ENCODE peak calls at places on chromosomes 11 and 22, in seven cellular contexts. L, S, O, N, Y, B and D are unnamed samples.

GRCh38 chr11:13302440-13302958 is 24.9 kb downstream of the BMAL1 start:
- DNase-seq in L (no peak), S (no peak), O (no peak), N (no peak), Y (no peak), B (no peak), D (no peak)

GRCh38 chr22:36864454-36865215 is 3.8 kb downstream of the NCF4 start:
- DNase-seq in L (no peak), S (no peak), O (no peak), N (no peak), Y (no peak), B (no peak), D (peak)

GRCh38 chr11:27473017-27473406 is 422 bp upstream of the LGR4 start:
- DNase-seq in L (no peak), S (no peak), O (peak), N (no peak), Y (no peak), B (no peak), D (no peak)

GRCh38 chr11:23211221-23211620 is 350.9 kb upstream of the CCDC179 start:
- DNase-seq in L (no peak), S (no peak), O (no peak), N (no peak), Y (no peak), B (peak), D (no peak)

GRCh38 chr11:12416552-12416951 is 39.2 kb downstream of the PARVA start:
- DNase-seq in L (no peak), S (no peak), O (no peak), N (no peak), Y (no peak), B (no peak), D (no peak)

GRCh38 chr11:43573233-43573632 is 107.3 kb upstream of the HSD17B12 start:
- DNase-seq in L (no peak), S (peak), O (peak), N (no peak), Y (peak), B (no peak), D (no peak)

GRCh38 chr22:36554101-36554500 is 25.1 kb upstream of the EIF3D start:
- DNase-seq in L (no peak), S (no peak), O (no peak), N (no peak), Y (no peak), B (no peak), D (no peak)

GRCh38 chr11:77068461-77069335 is 1.9 kb downstream of the CAPN5 start:
- DNase-seq in L (no peak), S (no peak), O (no peak), N (no peak), Y (no peak), B (no peak), D (no peak)

GRCh38 chr11:92284558-92284957 is 59.9 kb downstream of the FAT3 start:
- DNase-seq in L (no peak), S (no peak), O (no peak), N (no peak), Y (no peak), B (no peak), D (no peak)

GRCh38 chr11:34411786-34412185 is 26.9 kb upstream of the CAT start:
- DNase-seq in L (no peak), S (no peak), O (peak), N (no peak), Y (no peak), B (no peak), D (no peak)

GRCh38 chr22:39028281-39028680 is 7.4 kb downstream of the APOBEC3D start:
- DNase-seq in L (no peak), S (no peak), O (no peak), N (no peak), Y (no peak), B (no peak), D (no peak)

GRCh38 chr11:118227865-118228785 is 3.3 kb upstream of the JAML start:
- DNase-seq in L (no peak), S (no peak), O (no peak), N (peak), Y (no peak), B (no peak), D (no peak)

GRCh38 chr11:57324154-57324885 is 432 bp downstream of the TNKS1BP1 start:
- DNase-seq in L (peak), S (peak), O (peak), N (peak), Y (peak), B (peak), D (peak)

GRCh38 chr22:46731246-46732040 is 6.6 kb downstream of the CERK start:
- DNase-seq in L (no peak), S (peak), O (no peak), N (no peak), Y (no peak), B (no peak), D (no peak)

GRCh38 chr22:32926600-32926999 is 125.1 kb downstream of the TIMP3 start:
- DNase-seq in L (no peak), S (peak), O (peak), N (no peak), Y (peak), B (no peak), D (peak)

GRCh38 chr11:36509265-36509664 is 807 bp downstream of the TRAF6 start:
- DNase-seq in L (peak), S (peak), O (peak), N (peak), Y (peak), B (peak), D (peak)

GRCh38 chr11:76280151-76280881 is 74.0 kb upstream of the WNT11 start:
- DNase-seq in L (no peak), S (no peak), O (no peak), N (no peak), Y (no peak), B (no peak), D (no peak)

GRCh38 chr11:64036081-64037026 is 623 bp downstream of the FLRT1 start:
- DNase-seq in L (no peak), S (peak), O (peak), N (no peak), Y (no peak), B (peak), D (no peak)

GRCh38 chr11:90113541-90113940 is 20.9 kb upstream of the NAALAD2 start:
- DNase-seq in L (no peak), S (no peak), O (peak), N (peak), Y (no peak), B (no peak), D (no peak)

GRCh38 chr22:38403806-38404205 is 51.2 kb downstream of the KCNJ4 start:
- DNase-seq in L (no peak), S (no peak), O (no peak), N (no peak), Y (no peak), B (peak), D (no peak)

GRCh38 chr11:70910835-70911234 is 341.5 kb downstream of the SHANK2 start:
- DNase-seq in L (no peak), S (no peak), O (no peak), N (no peak), Y (no peak), B (no peak), D (no peak)

GRCh38 chr11:122617297-122617696 is 38.2 kb upstream of the UBASH3B start:
- DNase-seq in L (no peak), S (no peak), O (peak), N (no peak), Y (no peak), B (no peak), D (no peak)

GRCh38 chr22:44408227-44409192 is 89.5 kb downstream of the RTL6 start:
- DNase-seq in L (no peak), S (no peak), O (no peak), N (no peak), Y (no peak), B (no peak), D (no peak)

GRCh38 chr11:6637871-6638270 is 17.7 kb downstream of the DCHS1 start:
- DNase-seq in L (no peak), S (no peak), O (no peak), N (no peak), Y (no peak), B (peak), D (peak)

DNA sequence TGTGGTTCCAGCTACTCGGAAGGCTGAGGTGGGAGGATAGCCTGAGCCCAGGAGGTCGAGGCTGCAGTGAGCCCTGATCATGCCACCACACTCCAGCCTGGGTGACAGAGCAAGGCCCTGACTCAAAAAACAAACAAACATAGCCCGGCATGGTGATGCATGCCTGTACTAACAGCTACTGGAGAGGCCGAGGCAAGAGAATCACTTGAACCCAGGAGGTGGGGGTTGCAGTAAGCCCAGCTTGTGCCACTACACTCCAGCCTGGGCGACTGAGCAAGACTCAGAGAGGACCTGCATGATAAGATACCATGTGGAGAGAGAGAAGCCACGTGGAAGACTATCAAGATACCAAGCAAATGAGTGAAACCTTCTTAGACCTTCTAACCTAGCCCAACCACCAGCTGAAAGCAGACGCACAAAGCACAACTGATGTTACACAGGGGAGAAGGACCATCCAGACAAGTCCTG is 36.1 kb downstream of the AMBRA1 start:
- DNase-seq in L (no peak), S (no peak), O (peak), N (no peak), Y (peak), B (peak), D (peak)
- H3K4me2 ChIP-seq in L (no peak), S (no peak), O (peak), N (no peak), Y (peak), B (peak), D (peak)

GRCh38 chr22:31490496-31490925 is 869 bp upstream of the EIF4ENIF1 start:
- DNase-seq in L (peak), S (peak), O (peak), N (peak), Y (peak), B (peak), D (peak)

GRCh38 chr22:31492151-31492550 is 2.5 kb upstream of the EIF4ENIF1 start:
- DNase-seq in L (no peak), S (no peak), O (no peak), N (no peak), Y (no peak), B (no peak), D (no peak)

GRCh38 chr22:31488988-31489617 is 539 bp downstream of the EIF4ENIF1 start:
- DNase-seq in L (peak), S (peak), O (peak), N (peak), Y (peak), B (no peak), D (peak)

GRCh38 chr22:31489632-31490495 is at the start of gene EIF4ENIF1:
- DNase-seq in L (peak), S (peak), O (peak), N (peak), Y (peak), B (peak), D (peak)

DNA sequence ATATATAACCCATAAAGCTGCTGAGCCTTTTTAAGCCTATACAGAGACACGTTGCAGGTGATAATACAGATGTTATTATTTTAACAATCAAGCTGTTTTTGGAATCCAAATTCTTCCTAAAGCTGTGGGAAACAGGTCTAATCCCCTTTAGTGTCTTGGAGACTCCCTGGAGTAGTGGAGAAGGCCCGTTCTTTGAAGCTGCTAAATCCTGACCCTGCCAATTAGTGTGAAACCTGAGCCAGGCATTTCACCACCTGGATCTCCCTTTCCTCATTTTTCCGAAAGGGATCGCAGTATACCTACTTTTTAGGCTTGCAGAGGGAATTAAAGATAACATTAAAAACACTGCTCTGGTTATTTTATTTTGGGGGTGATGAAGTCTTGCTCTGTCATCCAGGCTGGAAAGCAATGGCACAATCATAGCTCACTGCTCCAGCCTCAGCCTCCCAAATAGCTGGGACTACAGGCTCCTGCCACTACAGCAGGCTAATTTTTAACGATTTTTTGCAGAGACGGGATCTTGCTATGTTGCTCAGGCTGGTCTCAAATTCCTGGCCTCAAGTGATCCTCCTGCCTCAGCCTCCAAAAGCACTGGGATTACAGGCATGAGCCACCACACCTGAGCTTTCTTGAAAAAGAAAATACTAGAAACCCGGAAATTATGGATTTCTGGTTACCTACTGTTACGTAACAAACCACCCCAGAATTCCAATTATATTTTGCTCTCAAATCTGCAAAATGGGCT is 1.7 kb upstream of the EIF4ENIF1 start:
- DNase-seq in L (peak), S (peak), O (no peak), N (no peak), Y (no peak), B (no peak), D (no peak)
- H3K4me2 ChIP-seq in L (no peak), S (peak), O (peak), N (peak), Y (peak), B (peak), D (peak)

DNA sequence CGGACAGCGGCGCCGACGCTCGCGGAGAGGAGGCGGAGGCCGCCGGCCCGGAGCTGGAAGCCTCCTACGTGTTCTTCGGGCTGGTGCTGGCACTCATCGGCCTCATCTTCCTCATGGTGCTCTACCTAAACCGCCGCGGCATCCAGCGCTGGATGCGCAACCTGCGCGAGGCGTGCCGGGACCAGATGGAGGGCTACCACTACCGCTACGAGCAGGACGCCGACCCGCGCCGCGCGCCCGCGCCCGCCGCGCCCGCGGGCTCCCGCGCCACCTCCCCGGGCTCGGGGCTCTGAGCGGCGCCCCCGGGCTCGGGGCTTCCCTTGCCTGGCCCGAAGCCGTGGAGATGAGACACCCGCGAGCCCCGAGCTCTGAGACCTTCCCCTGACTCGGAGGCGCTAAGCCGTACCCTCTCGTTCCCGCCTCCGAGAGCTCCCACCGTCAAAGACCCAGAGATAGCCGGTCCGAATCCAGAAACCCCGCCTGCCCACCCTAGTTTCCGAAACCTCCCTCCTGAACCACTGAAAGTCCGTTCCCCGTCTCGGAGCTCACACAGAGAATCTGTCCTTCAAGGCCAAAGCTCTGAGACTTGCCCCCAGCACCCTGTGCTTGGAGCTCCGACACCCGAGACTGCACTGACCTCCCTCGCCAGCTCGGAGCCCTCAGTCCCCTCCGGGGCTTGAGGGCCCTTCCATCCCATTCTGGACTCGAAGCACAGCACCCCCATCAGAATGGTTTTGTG is 1.5 kb downstream of the TPBGL start:
- DNase-seq in L (no peak), S (no peak), O (no peak), N (no peak), Y (no peak), B (no peak), D (no peak)
- H3K4me2 ChIP-seq in L (peak), S (peak), O (peak), N (peak), Y (peak), B (peak), D (no peak)

GRCh38 chr11:3802016-3802790 is 4.8 kb upstream of the NUP98 start:
- DNase-seq in L (no peak), S (no peak), O (no peak), N (no peak), Y (no peak), B (peak), D (no peak)
- H3K4me2 ChIP-seq in L (no peak), S (no peak), O (no peak), N (no peak), Y (no peak), B (no peak), D (no peak)

DNA sequence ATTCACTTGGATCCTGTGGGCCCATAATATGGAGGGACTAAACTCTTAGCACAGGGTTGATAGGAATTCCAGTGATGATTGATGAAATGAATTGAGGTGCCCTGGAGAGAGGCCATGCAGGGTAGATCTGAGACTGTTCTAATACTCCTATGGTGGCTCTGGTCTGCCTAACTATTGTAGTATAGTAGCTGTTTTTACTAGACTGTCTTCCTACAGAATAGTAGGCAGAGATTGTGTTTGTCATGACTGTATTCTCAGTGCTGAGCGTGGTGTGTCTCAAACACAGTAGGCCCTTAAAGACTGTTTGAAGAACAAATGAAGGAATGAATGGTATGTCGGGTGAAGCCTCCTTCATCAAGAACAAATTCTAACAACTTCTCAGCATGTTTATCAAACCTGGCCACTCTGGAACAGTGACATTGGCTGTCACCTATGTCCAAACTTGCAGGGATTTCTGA is 107.0 kb upstream of the SESN3 start:
- DNase-seq in L (no peak), S (peak), O (no peak), N (no peak), Y (no peak), B (peak), D (no peak)
- H3K4me2 ChIP-seq in L (no peak), S (peak), O (no peak), N (no peak), Y (peak), B (peak), D (no peak)

GRCh38 chr22:50505776-50506610 is 1.5 kb downstream of the LMF2 start:
- DNase-seq in L (no peak), S (no peak), O (no peak), N (no peak), Y (no peak), B (no peak), D (no peak)
- H3K4me2 ChIP-seq in L (peak), S (peak), O (peak), N (no peak), Y (no peak), B (peak), D (peak)